ENCODE peak calls at places on chromosomes 2 and 18, in four cellular contexts. One of them, this sample, is unnamed.

GRCh38 chr2:152425765-152426710 is 91.1 kb downstream of the FMNL2 start:
- DNase-seq in body of pancreas: no peak
- DNase-seq in AG09309: no peak
- DNase-seq in heart right ventricle: no peak
- DNase-seq in this sample: no peak

GRCh38 chr2:118151831-118152230 is 63.6 kb downstream of the INSIG2 start:
- DNase-seq in heart right ventricle: no peak
- DNase-seq in AG09309: no peak
- DNase-seq in body of pancreas: no peak
- DNase-seq in this sample: no peak

GRCh38 chr2:21250693-21251092 is 126.9 kb downstream of the TDRD15 start:
- DNase-seq in heart right ventricle: no peak
- DNase-seq in AG09309: no peak
- DNase-seq in body of pancreas: no peak
- DNase-seq in this sample: no peak

GRCh38 chr2:80548469-80548868 is 243.9 kb upstream of the LRRTM1 start:
- DNase-seq in body of pancreas: no peak
- DNase-seq in AG09309: no peak
- DNase-seq in heart right ventricle: peak; percentile 71
- DNase-seq in this sample: no peak

GRCh38 chr2:237643582-237643981 is 16.2 kb downstream of the LRRFIP1 start:
- DNase-seq in AG09309: no peak
- DNase-seq in heart right ventricle: no peak
- DNase-seq in body of pancreas: no peak
- DNase-seq in this sample: no peak

GRCh38 chr2:24385366-24385765 is 25.0 kb upstream of the ITSN2 start:
- DNase-seq in AG09309: no peak
- DNase-seq in heart right ventricle: no peak
- DNase-seq in body of pancreas: no peak
- DNase-seq in this sample: no peak

GRCh38 chr2:72263043-72263780 is 115.5 kb upstream of the CYP26B1 start:
- DNase-seq in AG09309: no peak
- DNase-seq in body of pancreas: no peak
- DNase-seq in heart right ventricle: no peak
- DNase-seq in this sample: no peak

GRCh38 chr2:240818543-240819403 is 1.2 kb downstream of the KIF1A start:
- DNase-seq in AG09309: no peak
- DNase-seq in body of pancreas: peak; percentile 46
- DNase-seq in heart right ventricle: no peak
- DNase-seq in this sample: no peak

GRCh38 chr2:230356084-230356483 is 29.1 kb downstream of the SP140L start:
- DNase-seq in heart right ventricle: no peak
- DNase-seq in body of pancreas: no peak
- DNase-seq in AG09309: no peak
- DNase-seq in this sample: no peak

GRCh38 chr2:230266654-230267053 is 41.1 kb downstream of the SP140 start:
- DNase-seq in heart right ventricle: no peak
- DNase-seq in body of pancreas: no peak
- DNase-seq in AG09309: no peak
- DNase-seq in this sample: no peak

GRCh38 chr2:196309646-196310045 is 138.3 kb upstream of the STK17B start:
- DNase-seq in heart right ventricle: no peak
- DNase-seq in body of pancreas: no peak
- DNase-seq in AG09309: no peak
- DNase-seq in this sample: no peak

DNA sequence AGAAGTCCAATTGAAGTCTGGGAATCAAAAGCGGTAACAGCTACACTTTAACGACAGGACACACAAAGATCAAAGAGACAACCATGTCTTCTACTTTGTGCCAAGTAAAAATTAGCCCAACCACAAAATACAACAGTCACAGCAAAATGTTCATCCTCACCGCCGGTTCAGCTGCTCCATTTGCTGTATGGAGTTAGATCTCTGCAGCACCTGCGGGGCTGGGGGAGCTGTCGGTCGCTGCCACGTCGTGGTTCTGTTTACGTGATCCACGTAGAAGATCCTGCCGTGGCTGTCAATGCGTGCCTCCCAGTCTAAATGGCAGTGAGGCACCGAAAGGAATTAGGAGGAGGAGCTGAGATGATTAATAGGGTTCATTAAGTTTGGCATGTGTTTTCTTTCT is 136.4 kb upstream of the STK17B start:
- DNase-seq in AG09309: no peak
- DNase-seq in heart right ventricle: no peak
- DNase-seq in body of pancreas: no peak
- DNase-seq in this sample: no peak
- H3K4me3 ChIP-seq in AG09309: no peak overlapping the region
- H3K4me3 ChIP-seq in heart right ventricle: no peak overlapping the region
- H3K4me3 ChIP-seq in body of pancreas: no peak overlapping the region
- H3K4me3 ChIP-seq in this sample: no peak overlapping the region

DNA sequence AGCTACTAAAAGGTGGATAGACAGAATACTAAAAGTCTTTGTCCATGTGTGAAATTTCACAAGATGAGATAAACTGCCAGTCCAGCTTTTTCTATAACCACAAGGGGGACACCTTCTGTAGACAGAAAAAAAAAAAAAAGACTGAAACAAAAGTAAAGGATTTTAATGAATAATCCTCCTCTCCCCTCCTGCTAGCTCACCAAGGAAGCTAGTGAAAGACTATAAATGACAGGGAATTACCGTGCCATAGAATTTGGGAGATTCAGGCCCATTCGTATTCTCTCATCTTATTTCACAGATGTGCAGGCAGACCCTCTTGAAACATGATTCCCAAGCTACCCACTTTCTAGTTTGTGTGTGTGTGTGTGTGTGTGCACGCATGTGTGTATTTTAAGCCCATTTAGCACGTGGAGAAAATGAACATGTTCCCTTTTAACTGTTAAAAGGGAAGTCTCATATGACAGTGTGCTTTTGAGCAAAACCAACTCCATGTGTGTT is 36.3 kb upstream of the SLC8A1 start:
- DNase-seq in heart right ventricle: no peak
- DNase-seq in body of pancreas: no peak
- DNase-seq in AG09309: peak; percentile 29
- DNase-seq in this sample: peak; percentile 16
- TF ChIP-seq CTCF in heart right ventricle: peak; percentile 51
- TF ChIP-seq CTCF in body of pancreas: peak; percentile 36
- TF ChIP-seq CTCF in AG09309: peak; percentile 54
- TF ChIP-seq CTCF in this sample: peak; percentile 64

DNA sequence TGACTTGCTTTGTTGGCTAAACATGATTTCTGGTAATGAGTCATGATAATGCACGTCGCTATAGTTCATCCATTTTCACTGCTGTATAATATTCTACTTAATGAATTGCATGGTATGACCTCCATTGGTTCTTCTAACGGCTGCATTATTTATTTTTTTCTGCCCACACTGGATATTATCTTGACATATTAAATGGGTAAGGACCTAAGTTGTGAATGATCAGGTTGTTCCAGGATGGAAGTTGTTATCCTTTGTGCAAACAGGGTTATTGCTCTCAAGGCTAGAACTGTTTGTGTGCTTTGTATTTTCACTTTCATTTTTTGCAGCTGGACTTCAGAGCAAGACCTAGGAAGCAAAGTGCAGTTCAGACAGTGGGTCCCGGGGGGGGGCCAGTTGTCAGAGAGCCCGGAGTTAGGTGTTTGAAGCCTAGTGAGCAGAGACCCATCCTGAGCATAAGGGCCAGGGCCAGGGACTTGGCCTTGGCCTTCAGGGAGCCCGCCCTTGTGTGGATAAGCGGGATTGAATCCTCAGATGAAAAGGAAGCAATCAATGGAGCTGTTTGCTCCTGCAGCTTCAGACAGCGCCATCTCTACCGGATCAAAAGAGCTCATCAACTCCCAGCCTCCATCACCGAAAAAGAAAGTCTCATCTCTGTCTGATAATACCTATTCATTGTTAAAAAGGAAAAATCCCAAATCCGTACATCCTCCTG is 48.2 kb downstream of the AGAP1 start:
- DNase-seq in body of pancreas: no peak
- DNase-seq in heart right ventricle: no peak
- DNase-seq in AG09309: no peak
- DNase-seq in this sample: no peak
- H3K4me3 ChIP-seq in body of pancreas: no peak overlapping the region
- H3K4me3 ChIP-seq in heart right ventricle: no peak overlapping the region
- H3K4me3 ChIP-seq in AG09309: no peak overlapping the region
- H3K4me3 ChIP-seq in this sample: no peak overlapping the region

GRCh38 chr2:158457826-158458616 is 1.3 kb downstream of the PKP4 start:
- DNase-seq in heart right ventricle: peak; percentile 66
- DNase-seq in AG09309: no peak
- DNase-seq in body of pancreas: peak; percentile 93
- DNase-seq in this sample: peak; percentile 34

GRCh38 chr2:158463496-158464095 is 6.8 kb downstream of the PKP4 start:
- DNase-seq in body of pancreas: no peak
- DNase-seq in AG09309: no peak
- DNase-seq in heart right ventricle: no peak
- DNase-seq in this sample: no peak

GRCh38 chr2:158458617-158458920 is 1.8 kb downstream of the PKP4 start:
- DNase-seq in heart right ventricle: no peak
- DNase-seq in AG09309: no peak
- DNase-seq in body of pancreas: no peak
- DNase-seq in this sample: no peak

GRCh38 chr2:158459161-158460003 is 2.6 kb downstream of the PKP4 start:
- DNase-seq in AG09309: no peak
- DNase-seq in body of pancreas: no peak
- DNase-seq in heart right ventricle: no peak
- DNase-seq in this sample: no peak

DNA sequence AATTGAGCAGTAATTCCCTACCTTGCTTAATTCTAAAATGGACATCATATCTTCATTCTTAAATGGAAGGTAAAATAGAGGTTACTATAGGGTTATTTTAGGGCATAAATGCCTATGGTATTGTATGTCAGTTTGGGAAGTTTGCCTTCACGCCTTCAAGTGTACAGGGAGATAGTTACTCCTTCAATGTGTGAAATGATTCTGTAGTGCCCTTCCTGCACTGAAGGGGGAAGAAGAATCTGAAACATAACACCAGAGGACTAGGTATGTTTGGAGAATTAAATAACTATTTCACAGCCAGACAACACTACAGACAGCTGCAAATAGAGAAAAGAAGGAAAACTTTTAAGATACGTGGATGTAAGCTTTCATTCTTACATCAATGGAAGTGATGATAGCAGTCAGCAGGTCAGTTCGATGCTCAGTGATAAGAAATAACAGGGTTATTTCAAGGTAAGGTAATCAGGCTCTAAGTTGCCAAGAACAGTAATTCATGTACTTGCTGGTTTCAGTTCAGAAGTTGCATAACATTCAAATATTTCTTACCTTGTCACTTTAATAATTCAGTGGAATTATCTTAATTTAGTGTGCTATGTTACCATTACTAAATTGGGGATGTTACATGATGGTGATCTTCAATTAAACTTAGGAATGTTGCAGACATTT is 4.0 kb downstream of the PKP4 start:
- DNase-seq in body of pancreas: no peak
- DNase-seq in AG09309: no peak
- DNase-seq in heart right ventricle: no peak
- DNase-seq in this sample: no peak
- TF ChIP-seq CTCF in body of pancreas: no peak
- TF ChIP-seq CTCF in AG09309: peak; percentile 27
- TF ChIP-seq CTCF in heart right ventricle: peak; percentile 18
- TF ChIP-seq CTCF in this sample: peak; percentile 53

GRCh38 chr2:26034597-26035067 is 748 bp downstream of the RAB10 start:
- DNase-seq in body of pancreas: no peak
- DNase-seq in heart right ventricle: no peak
- DNase-seq in AG09309: no peak
- DNase-seq in this sample: no peak

GRCh38 chr2:26035110-26035728 is 1.3 kb downstream of the RAB10 start:
- DNase-seq in body of pancreas: no peak
- DNase-seq in heart right ventricle: no peak
- DNase-seq in AG09309: no peak
- DNase-seq in this sample: no peak

GRCh38 chr2:26043109-26043508 is 9.2 kb downstream of the RAB10 start:
- DNase-seq in heart right ventricle: no peak
- DNase-seq in body of pancreas: no peak
- DNase-seq in AG09309: no peak
- DNase-seq in this sample: no peak

GRCh38 chr2:26043862-26044736 is 10.2 kb downstream of the RAB10 start:
- DNase-seq in body of pancreas: peak; percentile 67
- DNase-seq in heart right ventricle: no peak
- DNase-seq in AG09309: no peak
- DNase-seq in this sample: no peak

DNA sequence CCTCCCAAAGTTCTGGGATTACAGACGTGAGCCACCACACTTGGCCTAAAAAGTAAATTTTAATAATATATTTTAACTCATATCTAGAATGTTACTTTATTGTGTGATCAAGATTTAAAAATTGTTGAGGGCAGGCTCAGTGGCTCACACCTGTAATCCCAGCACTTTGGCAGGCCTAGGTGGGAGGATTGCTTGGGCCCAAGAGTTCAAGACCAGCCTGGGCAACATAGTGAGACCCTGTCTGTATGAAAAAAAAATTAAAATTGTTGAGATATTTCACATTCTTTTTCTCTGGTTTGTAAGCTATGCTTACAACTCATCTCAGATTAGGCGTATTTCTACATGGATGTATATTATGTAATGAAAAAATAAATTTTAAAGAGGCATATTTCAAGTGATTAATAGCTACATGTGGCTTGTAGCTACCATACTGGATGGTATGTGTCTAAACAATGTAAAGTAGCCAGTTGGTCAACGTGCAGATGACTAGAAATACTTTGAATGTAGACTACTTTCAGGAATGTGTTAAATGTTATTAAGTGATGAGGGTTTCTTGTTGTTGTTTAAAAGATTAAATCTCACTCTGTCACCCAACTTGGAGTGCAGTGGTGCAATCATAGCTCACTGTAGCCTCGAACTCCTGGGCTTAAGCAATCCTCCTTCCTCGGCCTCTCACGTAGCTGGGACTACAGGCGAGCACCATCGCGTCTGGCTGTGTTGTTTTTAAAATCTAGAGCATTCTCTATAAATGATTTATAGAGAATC is 5.9 kb downstream of the RAB10 start:
- DNase-seq in body of pancreas: no peak
- DNase-seq in AG09309: no peak
- DNase-seq in heart right ventricle: no peak
- DNase-seq in this sample: no peak
- H3K4me3 ChIP-seq in body of pancreas: no peak overlapping the region
- H3K4me3 ChIP-seq in AG09309: no peak overlapping the region
- H3K4me3 ChIP-seq in heart right ventricle: no peak overlapping the region
- H3K4me3 ChIP-seq in this sample: no peak overlapping the region

DNA sequence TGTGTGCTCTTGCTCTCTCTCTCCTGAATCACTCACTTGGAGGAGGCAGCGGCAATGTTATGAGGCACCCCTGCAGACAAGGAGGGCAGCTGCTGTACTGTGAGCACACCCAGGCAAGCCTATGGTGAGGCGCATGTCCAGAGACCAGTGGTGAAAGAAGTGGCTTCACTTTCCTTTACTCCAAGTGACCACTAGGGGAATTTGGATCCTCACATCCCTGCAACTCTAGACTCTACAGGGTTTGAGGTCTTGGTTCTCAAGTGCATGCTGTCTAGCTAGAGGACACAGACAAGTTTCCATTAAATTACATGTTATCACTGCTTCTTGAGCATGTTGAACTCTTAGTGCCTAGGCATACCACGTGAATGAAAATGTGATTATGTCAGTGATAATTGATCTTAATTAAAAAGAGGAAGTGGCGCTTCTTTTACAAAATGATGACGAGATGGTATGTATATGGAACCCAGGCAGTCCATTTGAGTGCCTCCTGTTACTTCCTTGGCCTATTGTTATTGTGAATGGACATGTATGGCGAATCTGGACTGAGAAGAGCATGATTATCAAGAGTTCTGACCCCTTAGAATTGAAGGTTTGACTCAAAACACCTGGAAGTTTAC is 181.0 kb upstream of the CDH2 start:
- DNase-seq in AG09309: no peak
- DNase-seq in heart right ventricle: no peak
- DNase-seq in body of pancreas: no peak
- DNase-seq in this sample: no peak
- TF ChIP-seq CTCF in AG09309: no peak
- TF ChIP-seq CTCF in heart right ventricle: no peak
- TF ChIP-seq CTCF in body of pancreas: no peak
- TF ChIP-seq CTCF in this sample: peak; percentile 38

This sample was measured in retinal pigment epithelial cell.